ENCODE peak calls at places on chromosomes 7 and 10, in six cellular contexts. A, P, Q, U, I and C are unnamed samples.

GRCh38 chr7:75776295-75776971 is 4.4 kb upstream of the CCL26 start:
- DNase-seq in A (no peak), I (peak; percentile 94), Q (no peak), P (no peak), U (peak; percentile 12), C (peak; percentile 92)

GRCh38 chr7:72039460-72039859 is 372.7 kb downstream of the CALN1 start:
- DNase-seq in I (no peak), Q (no peak), U (no peak), A (no peak), P (no peak), C (no peak)

GRCh38 chr7:289756-290553 is at the start of gene FOXL3:
- DNase-seq in P (peak; percentile 52), I (no peak), U (no peak), Q (peak; percentile 68), A (no peak), C (no peak)

GRCh38 chr7:116802784-116803183 is 59.6 kb upstream of the CAPZA2 start:
- DNase-seq in P (peak; percentile 33), I (peak; percentile 74), U (peak; percentile 86), Q (peak; percentile 72), A (peak; percentile 48), C (peak; percentile 93)

GRCh38 chr7:142689439-142690168 is 59.7 kb upstream of the PRSS1 start:
- DNase-seq in U (no peak), A (no peak), Q (no peak), P (no peak), I (peak; percentile 36), C (no peak)

GRCh38 chr7:79298145-79298760 is 155.2 kb downstream of the MAGI2 start:
- DNase-seq in Q (peak; percentile 69), A (peak; percentile 37), I (peak; percentile 77), P (peak; percentile 55), U (peak; percentile 57), C (peak; percentile 75)

GRCh38 chr10:98349508-98349922 is 65.5 kb downstream of the PYROXD2 start:
- DNase-seq in P (no peak), I (peak; percentile 33), U (no peak), A (no peak), Q (no peak), C (peak; percentile 100)

GRCh38 chr7:129361771-129362170 is 72.5 kb upstream of the STRIP2 start:
- DNase-seq in P (no peak), U (no peak), I (no peak), Q (no peak), A (no peak), C (no peak)

GRCh38 chr10:13955426-13955825 is 368.7 kb downstream of the PRPF18 start:
- DNase-seq in A (no peak), Q (no peak), U (no peak), I (no peak), P (no peak), C (no peak)

GRCh38 chr10:86944471-86944870 is 12.9 kb downstream of the MMRN2 start:
- DNase-seq in P (no peak), I (peak; percentile 15), A (no peak), U (no peak), Q (no peak), C (peak; percentile 62)
- TF ChIP-seq EZH2phosphoT487 in P (no peak), I (no peak), A (no peak), U (no peak), Q (no peak), C (no peak)

GRCh38 chr10:125928928-125929585 is 32.7 kb downstream of the FANK1 start:
- DNase-seq in Q (no peak), P (no peak), I (no peak), U (no peak), A (no peak), C (no peak)
- H3K4me3 ChIP-seq in Q (no peak overlapping the region), P (no peak overlapping the region), I (no peak overlapping the region), U (no peak overlapping the region), A (no peak overlapping the region), C (no peak overlapping the region)

GRCh38 chr10:110409488-110409887 is 88.2 kb upstream of the DUSP5 start:
- DNase-seq in Q (no peak), A (no peak), I (no peak), P (no peak), U (no peak), C (no peak)
- H3F3A ChIP-seq in Q (no peaks in the 10 kb centered on the region), A (no peaks in the 10 kb centered on the region), I (peaks cover 4% of the 10 kb centered on the region), P (peaks cover 11% of the 10 kb centered on the region), U (peaks cover 16% of the 10 kb centered on the region), C (peaks cover 25% of the 10 kb centered on the region)

GRCh38 chr7:57400531-57401155 is 49.3 kb upstream of the ZNF716 start:
- DNase-seq in Q (no peak), A (no peak), P (no peak), I (no peak), U (no peak), C (no peak)

GRCh38 chr7:57404967-57405421 is 45.0 kb upstream of the ZNF716 start:
- DNase-seq in Q (no peak), U (no peak), A (no peak), P (no peak), I (no peak), C (no peak)

GRCh38 chr7:57407125-57407524 is 42.9 kb upstream of the ZNF716 start:
- DNase-seq in P (no peak), A (no peak), Q (no peak), I (no peak), U (no peak), C (no peak)

GRCh38 chr7:57403601-57404342 is 46.2 kb upstream of the ZNF716 start:
- DNase-seq in Q (no peak), P (peak; percentile 85), U (no peak), I (peak; percentile 28), A (no peak), C (no peak)

GRCh38 chr7:57404343-57404966 is 45.5 kb upstream of the ZNF716 start:
- DNase-seq in A (no peak), I (peak; percentile 52), P (peak; percentile 87), Q (no peak), U (no peak), C (no peak)
- TF ChIP-seq EZH2phosphoT487 in A (no peak), I (no peak), P (no peak), Q (no peak), U (no peak), C (no peak)